ENCODE peak calls at places on chromosomes 12 and 14, in ten cellular contexts. K is astrocyte, L is Karpas-422, U is neuronal stem cell, T is A549, D is mesenchymal stem cell, R is MM.1S, V is OCI-LY7, X is IMR-90, A is K562. M is an unnamed sample. For H3K4me1, the result is how much of the 10 kb centered on the place peaks cover.

GRCh38 chr12:24360907-24361306 is 411.4 kb upstream of the SOX5 start:
- DNase-seq in K (peak), L (no peak), U (no peak), T (no peak), D (peak), R (no peak), V (no peak), X (peak), A (no peak), M (no peak)

GRCh38 chr12:68461645-68462044 is 129.5 kb upstream of the MDM1 start:
- DNase-seq in K (no peak), L (no peak), U (no peak), T (no peak), D (no peak), R (no peak), V (no peak), X (no peak), A (no peak), M (no peak)

GRCh38 chr12:70853326-70853725 is 67.2 kb downstream of the PTPRR start:
- DNase-seq in K (peak), L (no peak), U (no peak), T (no peak), D (peak), R (no peak), V (no peak), X (peak), A (no peak), M (no peak)

GRCh38 chr12:32603858-32604257 is 75.2 kb upstream of the DNM1L start:
- DNase-seq in K (peak), L (no peak), U (no peak), T (no peak), D (peak), R (no peak), V (no peak), X (peak), A (no peak), M (no peak)

GRCh38 chr14:69839661-69840060 is 39.6 kb upstream of the SMOC1 start:
- DNase-seq in K (no peak), L (no peak), U (no peak), T (no peak), D (no peak), R (no peak), V (no peak), X (no peak), A (no peak), M (no peak)

GRCh38 chr14:103740991-103741689 is 25.5 kb downstream of the ZFYVE21 start:
- DNase-seq in K (no peak), L (no peak), U (no peak), T (no peak), D (peak), R (no peak), V (no peak), X (peak), A (no peak), M (no peak)

GRCh38 chr14:96201965-96202364 is 2.7 kb upstream of the BDKRB2 start:
- DNase-seq in K (no peak), L (no peak), U (no peak), T (no peak), D (no peak), R (no peak), V (no peak), X (no peak), A (no peak), M (no peak)

GRCh38 chr12:121472150-121472905 is 72.4 kb downstream of the RNF34 start:
- DNase-seq in K (no peak), L (no peak), U (no peak), T (no peak), D (no peak), R (no peak), V (no peak), X (no peak), A (no peak), M (no peak)

GRCh38 chr14:54564071-54564798 is 2.7 kb upstream of the SAMD4A start:
- DNase-seq in K (peak), L (peak), U (peak), T (peak), D (peak), R (peak), V (peak), X (peak), A (peak), M (peak)

GRCh38 chr14:93964281-93964680 is 12.1 kb downstream of the ASB2 start:
- DNase-seq in K (no peak), L (no peak), U (no peak), T (no peak), D (no peak), R (no peak), V (no peak), X (no peak), A (no peak), M (no peak)

GRCh38 chr12:66003951-66004350 is 126.6 kb downstream of the LLPH start:
- DNase-seq in K (no peak), L (peak), U (no peak), T (no peak), D (no peak), R (peak), V (no peak), X (no peak), A (no peak), M (no peak)

GRCh38 chr14:67423424-67423823 is 11.5 kb upstream of the PLEK2 start:
- DNase-seq in K (no peak), L (no peak), U (no peak), T (no peak), D (no peak), R (no peak), V (no peak), X (no peak), A (no peak), M (no peak)

GRCh38 chr12:51318846-51319570 is 5.0 kb downstream of the BIN2 start:
- DNase-seq in K (no peak), L (no peak), U (no peak), T (no peak), D (no peak), R (peak), V (peak), X (no peak), A (no peak), M (no peak)

GRCh38 chr12:109264095-109264942 is 44.8 kb downstream of the FOXN4 start:
- DNase-seq in K (peak), L (peak), U (peak), T (peak), D (peak), R (peak), V (peak), X (peak), A (peak), M (peak)

GRCh38 chr12:6115389-6115788 is 9.1 kb downstream of the VWF start:
- DNase-seq in K (no peak), L (no peak), U (no peak), T (no peak), D (no peak), R (no peak), V (no peak), X (peak), A (no peak), M (no peak)

GRCh38 chr12:121858662-121859572 is at the start of gene HPD:
- DNase-seq in K (peak), L (no peak), U (no peak), T (no peak), D (peak), R (no peak), V (no peak), X (peak), A (no peak), M (peak)

GRCh38 chr14:39417014-39417413 is 15.2 kb downstream of the FBXO33 start:
- DNase-seq in K (no peak), L (no peak), U (no peak), T (no peak), D (no peak), R (no peak), V (no peak), X (no peak), A (no peak), M (no peak)

GRCh38 chr14:37709419-37710195 is 114.2 kb downstream of the TTC6 start:
- DNase-seq in K (peak), L (peak), U (no peak), T (no peak), D (peak), R (no peak), V (peak), X (peak), A (no peak), M (no peak)

GRCh38 chr14:46054526-46054925 is 597.1 kb downstream of the RPL10L start:
- DNase-seq in K (peak), L (no peak), U (no peak), T (no peak), D (peak), R (no peak), V (no peak), X (peak), A (no peak), M (no peak)

GRCh38 chr14:94164685-94165431 is 9.3 kb upstream of the PPP4R4 start:
- DNase-seq in K (no peak), L (no peak), U (no peak), T (no peak), D (no peak), R (no peak), V (no peak), X (no peak), A (no peak), M (peak)

GRCh38 chr14:106209745-106210144 is 683.4 kb downstream of the TMEM121 start:
- DNase-seq in K (no peak), L (no peak), U (no peak), T (no peak), D (no peak), R (no peak), V (no peak), X (no peak), A (no peak), M (no peak)

GRCh38 chr12:39692258-39692853 is 72.8 kb upstream of the ABCD2 start:
- DNase-seq in K (peak), L (peak), U (no peak), T (no peak), D (peak), R (peak), V (peak), X (no peak), A (no peak), M (no peak)

GRCh38 chr12:67885370-67886169 is 103.7 kb upstream of the IFNG-AS1 start:
- DNase-seq in K (peak), L (no peak), U (no peak), T (no peak), D (peak), R (no peak), V (no peak), X (no peak), A (no peak), M (no peak)

GRCh38 chr12:10952645-10953044 is 13.6 kb upstream of the TAS2R14 start:
- DNase-seq in K (no peak), L (no peak), U (no peak), T (no peak), D (no peak), R (no peak), V (no peak), X (no peak), A (no peak), M (no peak)

GRCh38 chr12:26954027-26954426 is 15.8 kb downstream of the FGFR1OP2 start:
- DNase-seq in K (no peak), L (no peak), U (no peak), T (no peak), D (no peak), R (no peak), V (no peak), X (no peak), A (no peak), M (no peak)

GRCh38 chr14:103890836-103891666 is 37.2 kb upstream of the TDRD9 start:
- DNase-seq in K (no peak), L (no peak), U (no peak), T (no peak), D (no peak), R (no peak), V (no peak), X (no peak), A (no peak), M (no peak)

GRCh38 chr12:12315838-12316237 is 34.2 kb downstream of the MANSC1 start:
- DNase-seq in K (no peak), L (no peak), U (no peak), T (no peak), D (no peak), R (no peak), V (no peak), X (no peak), A (no peak), M (no peak)

GRCh38 chr12:75294338-75294737 is 35.8 kb downstream of the CAPS2 start:
- DNase-seq in K (no peak), L (no peak), U (no peak), T (no peak), D (no peak), R (no peak), V (no peak), X (no peak), A (no peak), M (no peak)

GRCh38 chr14:32396874-32397273 is 67.8 kb downstream of the AKAP6 start:
- DNase-seq in K (no peak), L (no peak), U (no peak), T (no peak), D (no peak), R (no peak), V (no peak), X (no peak), A (no peak), M (no peak)

GRCh38 chr12:116542345-116542950 is 16.7 kb upstream of the MAP1LC3B2 start:
- DNase-seq in K (no peak), L (no peak), U (no peak), T (no peak), D (no peak), R (no peak), V (no peak), X (no peak), A (peak), M (no peak)

GRCh38 chr12:29146201-29146600 is 2.9 kb upstream of the FAR2 start:
- DNase-seq in K (no peak), L (peak), U (no peak), T (no peak), D (no peak), R (no peak), V (no peak), X (no peak), A (no peak), M (peak)

GRCh38 chr12:101459642-101460346 is 15.3 kb upstream of the SPIC start:
- DNase-seq in K (no peak), L (no peak), U (no peak), T (peak), D (peak), R (no peak), V (no peak), X (peak), A (no peak), M (no peak)

GRCh38 chr14:36647827-36648753 is 13.6 kb upstream of the PAX9 start:
- DNase-seq in K (peak), L (no peak), U (no peak), T (peak), D (peak), R (no peak), V (no peak), X (peak), A (peak), M (peak)

GRCh38 chr12:130423136-130423535 is 85.4 kb downstream of the PIWIL1 start:
- DNase-seq in K (no peak), L (no peak), U (no peak), T (no peak), D (no peak), R (no peak), V (no peak), X (no peak), A (no peak), M (no peak)

GRCh38 chr12:91893476-91893875 is 252.2 kb downstream of the BTG1 start:
- DNase-seq in K (no peak), L (no peak), U (no peak), T (no peak), D (peak), R (no peak), V (no peak), X (no peak), A (no peak), M (no peak)

GRCh38 chr12:114955414-114956014 is 271.5 kb upstream of the TBX3 start:
- DNase-seq in K (peak), L (no peak), U (no peak), T (no peak), D (peak), R (no peak), V (no peak), X (peak), A (no peak), M (no peak)

DNA sequence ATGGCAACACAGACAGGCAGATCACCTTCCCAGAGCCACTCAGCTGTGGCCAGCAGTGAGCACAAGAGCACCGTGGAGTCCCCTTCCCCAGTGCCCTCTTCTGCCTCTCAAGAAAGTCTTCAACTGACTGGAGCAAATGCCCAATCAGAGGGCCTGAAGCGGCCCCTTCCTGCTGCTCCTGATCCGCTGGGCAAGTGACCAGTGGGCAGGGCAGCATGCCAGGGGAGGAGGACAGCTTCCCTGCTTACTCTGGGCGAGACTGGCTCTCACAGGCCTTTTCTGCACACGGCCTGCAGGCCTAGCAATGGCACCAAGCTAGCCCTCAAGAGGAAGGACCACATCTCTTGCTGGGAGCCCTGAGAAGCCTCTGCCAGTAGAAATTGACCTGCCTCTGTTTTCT is 890 bp downstream of the KRT71 start:
- DNase-seq in K (no peak), L (no peak), U (no peak), T (no peak), D (no peak), R (no peak), V (no peak), X (no peak), A (no peak), M (no peak)
- H3K4me2 ChIP-seq in K (no peak), L (no peak), U (no peak), T (no peak), D (no peak), R (no peak), V (no peak), X (no peak), A (no peak), M (no peak)

GRCh38 chr14:98175436-98175835 is 1096.6 kb downstream of the BCL11B start:
- DNase-seq in K (no peak), L (no peak), U (no peak), T (no peak), D (no peak), R (no peak), V (no peak), X (no peak), A (no peak), M (no peak)
- H3K4me1 ChIP-seq in K (under half), L (under half), U (under half), T (under half), D (under half), R (half or more), V (under half), X (under half), A (under half), M (under half)

DNA sequence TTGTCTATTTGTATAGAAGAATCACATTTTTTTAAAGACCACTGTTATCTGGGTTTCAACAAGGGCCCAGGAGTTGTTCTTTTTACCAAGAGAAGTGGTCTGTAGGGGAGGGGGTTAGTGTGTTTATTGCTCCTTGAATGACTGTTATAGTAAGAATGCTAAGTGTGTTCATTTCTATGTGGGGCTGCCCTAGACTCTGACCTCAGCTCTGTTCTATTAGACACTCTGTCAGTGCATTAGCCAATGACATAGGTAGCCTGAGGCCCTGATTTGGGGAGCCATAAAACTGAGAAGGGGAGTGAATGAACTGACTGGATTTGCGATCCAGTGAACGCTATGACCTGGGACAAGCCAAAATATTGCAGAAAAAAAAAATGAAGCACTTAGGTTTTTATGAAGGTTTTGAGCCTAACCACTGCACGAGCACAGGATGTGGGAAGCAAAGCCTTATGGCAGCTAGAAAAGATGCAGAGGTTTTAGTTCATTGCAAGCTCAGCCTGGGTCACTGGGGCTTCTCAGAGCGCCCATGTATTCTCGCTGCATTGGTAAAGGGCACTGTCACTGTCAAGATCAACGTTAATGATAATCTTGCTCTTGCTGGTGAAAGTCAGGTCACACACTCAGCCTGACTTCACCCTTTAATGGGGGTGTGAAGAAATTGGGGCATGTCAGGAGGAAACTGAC is 63.8 kb downstream of the PRKCH start:
- DNase-seq in K (no peak), L (no peak), U (no peak), T (no peak), D (no peak), R (no peak), V (no peak), X (no peak), A (no peak), M (no peak)
- H3K4me2 ChIP-seq in K (no peak), L (no peak), U (no peak), T (no peak), D (no peak), R (no peak), V (no peak), X (no peak), A (no peak), M (no peak)

DNA sequence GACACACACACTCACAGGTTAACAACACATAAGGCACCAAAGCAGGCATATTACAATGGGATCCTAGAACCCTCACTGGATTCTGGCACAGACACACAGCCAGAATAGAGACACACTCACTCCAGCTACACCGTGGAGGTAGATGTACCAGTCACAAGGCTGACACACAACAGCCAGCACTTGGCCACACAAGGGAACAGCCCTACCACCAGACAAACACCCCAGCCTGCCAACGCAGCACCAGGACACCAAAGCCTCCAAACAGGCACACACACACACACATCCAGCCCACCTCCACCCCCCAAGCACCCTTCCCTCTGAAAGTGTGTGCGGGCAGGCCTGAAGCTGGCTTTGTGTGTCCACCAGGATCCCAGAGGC is 10.9 kb upstream of the ITGB7 start:
- DNase-seq in K (no peak), L (no peak), U (no peak), T (no peak), D (peak), R (no peak), V (no peak), X (peak), A (no peak), M (no peak)
- H3K4me1 ChIP-seq in K (under half), L (under half), U (under half), T (under half), D (under half), R (under half), V (half or more), X (under half), A (under half), M (under half)

GRCh38 chr12:3187846-3188755 is 110.9 kb downstream of the TSPAN9 start:
- DNase-seq in K (no peak), L (no peak), U (no peak), T (no peak), D (no peak), R (no peak), V (no peak), X (no peak), A (no peak), M (no peak)

GRCh38 chr12:3186546-3187237 is 109.5 kb downstream of the TSPAN9 start:
- DNase-seq in K (no peak), L (no peak), U (no peak), T (no peak), D (no peak), R (no peak), V (no peak), X (peak), A (no peak), M (no peak)

GRCh38 chr12:3190101-3190500 is 112.9 kb downstream of the TSPAN9 start:
- DNase-seq in K (no peak), L (no peak), U (no peak), T (no peak), D (no peak), R (no peak), V (no peak), X (no peak), A (no peak), M (no peak)

GRCh38 chr12:3191450-3191849 is 114.3 kb downstream of the TSPAN9 start:
- DNase-seq in K (no peak), L (no peak), U (no peak), T (no peak), D (no peak), R (no peak), V (no peak), X (no peak), A (no peak), M (no peak)

GRCh38 chr12:3189282-3189681 is 112.1 kb downstream of the TSPAN9 start:
- DNase-seq in K (no peak), L (no peak), U (no peak), T (no peak), D (no peak), R (no peak), V (no peak), X (no peak), A (no peak), M (no peak)
- H3K4me2 ChIP-seq in K (no peak), L (no peak), U (no peak), T (no peak), D (no peak), R (no peak), V (no peak), X (no peak), A (no peak), M (no peak)

DNA sequence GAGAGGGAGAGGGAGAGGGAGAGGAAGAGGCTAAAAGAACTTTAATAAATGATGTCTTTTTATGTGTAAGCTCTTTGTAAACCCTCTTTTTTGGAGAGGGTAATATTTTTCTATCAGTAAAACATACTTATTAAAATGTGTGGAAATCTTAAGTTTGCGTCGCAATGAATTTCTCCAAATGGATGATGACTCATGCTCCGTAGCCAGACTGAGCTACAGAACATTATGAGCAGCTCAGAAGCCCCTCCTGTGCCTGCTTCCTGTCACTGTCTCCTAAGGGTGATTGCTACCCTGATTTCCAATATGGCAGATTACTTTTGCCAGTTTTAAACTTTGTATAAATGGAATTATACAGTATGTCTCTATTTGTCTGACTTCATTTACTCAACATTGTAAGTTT is 13.0 kb upstream of the PYGL start:
- DNase-seq in K (peak), L (no peak), U (no peak), T (no peak), D (peak), R (no peak), V (no peak), X (peak), A (no peak), M (no peak)
- H3K4me1 ChIP-seq in K (under half), L (under half), U (under half), T (under half), D (under half), R (under half), V (under half), X (under half), A (under half), M (under half)